ENCODE peak calls at places on chromosomes 2 and 18, in five cellular contexts. R, N, B, A and X are unnamed samples.
A peak's percentile ranks its signal among the peaks of the same experiment; 100 is the strongest.

GRCh38 chr2:221708916-221709315 is 136.8 kb upstream of the EPHA4 start:
- DNase-seq in R (no peak), N (no peak), B (no peak), A (no peak), X (no peak)

GRCh38 chr2:217897816-217898806 is 104.7 kb downstream of the TNS1 start:
- DNase-seq in R (no peak), N (no peak), B (no peak), A (peak; percentile 90), X (no peak)

GRCh38 chr2:168961450-168962229 is 60.5 kb downstream of the G6PC2 start:
- DNase-seq in R (no peak), N (peak; percentile 76), B (no peak), A (peak; percentile 49), X (peak; percentile 31)

GRCh38 chr2:52571380-52572347 is 1195.9 kb upstream of the CHAC2 start:
- DNase-seq in R (no peak), N (no peak), B (peak; percentile 55), A (no peak), X (no peak)

GRCh38 chr2:54015809-54016703 is 45.3 kb upstream of the PSME4 start:
- DNase-seq in R (no peak), N (no peak), B (no peak), A (no peak), X (no peak)

GRCh38 chr2:98771771-98772521 is 41.0 kb upstream of the MGAT4A start:
- DNase-seq in R (no peak), N (no peak), B (no peak), A (no peak), X (no peak)

GRCh38 chr18:31041346-31042067 is 1.0 kb downstream of the DSC3 start:
- DNase-seq in R (no peak), N (no peak), B (no peak), A (no peak), X (no peak)

GRCh38 chr2:107984667-107985066 is 1.7 kb upstream of the SLC5A7 start:
- DNase-seq in R (no peak), N (no peak), B (no peak), A (no peak), X (no peak)

GRCh38 chr18:13279181-13280065 is 60.9 kb downstream of the LDLRAD4 start:
- DNase-seq in R (no peak), N (no peak), B (no peak), A (no peak), X (no peak)

GRCh38 chr18:23963443-23964185 is 50.9 kb upstream of the TTC39C start:
- DNase-seq in R (no peak), N (no peak), B (no peak), A (no peak), X (no peak)

GRCh38 chr2:214533511-214533910 is 122.7 kb downstream of the VWC2L start:
- DNase-seq in R (no peak), N (no peak), B (no peak), A (no peak), X (no peak)

GRCh38 chr2:164869420-164869772 is 27.8 kb upstream of the COBLL1 start:
- DNase-seq in R (no peak), N (no peak), B (no peak), A (no peak), X (no peak)

GRCh38 chr18:54775686-54776085 is 52.6 kb upstream of the RAB27B start:
- DNase-seq in R (no peak), N (peak; percentile 13), B (no peak), A (no peak), X (no peak)

GRCh38 chr2:182144039-182144779 is 158.6 kb downstream of the PPP1R1C start:
- DNase-seq in R (no peak), N (no peak), B (no peak), A (no peak), X (no peak)

GRCh38 chr2:74501335-74502071 is 2.1 kb upstream of the LBX2 start:
- DNase-seq in R (no peak), N (peak; percentile 31), B (no peak), A (no peak), X (no peak)

GRCh38 chr18:48002933-48003365 is 72.5 kb upstream of the SMAD2 start:
- DNase-seq in R (peak; percentile 71), N (no peak), B (peak; percentile 77), A (peak; percentile 62), X (peak; percentile 67)

GRCh38 chr2:98277156-98277859 is 68.9 kb upstream of the CNGA3 start:
- DNase-seq in R (no peak), N (no peak), B (no peak), A (no peak), X (no peak)

GRCh38 chr2:159659474-159659873 is 43.1 kb upstream of the BAZ2B start:
- DNase-seq in R (no peak), N (no peak), B (no peak), A (no peak), X (no peak)

GRCh38 chr18:65436430-65436829 is 314.4 kb upstream of the CDH7 start:
- DNase-seq in R (no peak), N (no peak), B (no peak), A (no peak), X (no peak)

GRCh38 chr2:69356471-69356870 is 30.6 kb downstream of the GFPT1 start:
- DNase-seq in R (no peak), N (no peak), B (no peak), A (no peak), X (no peak)

GRCh38 chr18:56445422-56445821 is 193.0 kb downstream of the TXNL1 start:
- DNase-seq in R (no peak), N (no peak), B (no peak), A (no peak), X (no peak)

GRCh38 chr2:62219407-62220159 is 23.7 kb downstream of the B3GNT2 start:
- DNase-seq in R (no peak), N (no peak), B (no peak), A (no peak), X (no peak)

GRCh38 chr2:68031546-68032160 is 31.2 kb downstream of the C1D start:
- DNase-seq in R (no peak), N (peak; percentile 46), B (no peak), A (no peak), X (no peak)

GRCh38 chr2:219466816-219467735 is 31.6 kb upstream of the GMPPA start:
- DNase-seq in R (no peak), N (no peak), B (no peak), A (no peak), X (no peak)

GRCh38 chr2:110105608-110106467 is 9.8 kb downstream of the MALL start:
- DNase-seq in R (no peak), N (no peak), B (no peak), A (no peak), X (no peak)

GRCh38 chr2:238875161-238875530 is 27.3 kb downstream of the TWIST2 start:
- DNase-seq in R (peak; percentile 62), N (no peak), B (no peak), A (no peak), X (no peak)

GRCh38 chr2:99488587-99488998 is 1.2 kb downstream of the REV1 start:
- DNase-seq in R (no peak), N (peak; percentile 22), B (no peak), A (no peak), X (no peak)

GRCh38 chr2:233556756-233557736 is 9.5 kb downstream of the USP40 start:
- DNase-seq in R (no peak), N (no peak), B (no peak), A (no peak), X (no peak)

GRCh38 chr2:215635071-215635787 is 199.4 kb upstream of the FN1 start:
- DNase-seq in R (no peak), N (no peak), B (no peak), A (no peak), X (no peak)

GRCh38 chr18:60891936-60892335 is 441.3 kb upstream of the CDH20 start:
- DNase-seq in R (no peak), N (no peak), B (no peak), A (no peak), X (no peak)

GRCh38 chr18:23689616-23690504 is 607 bp downstream of the LAMA3 start:
- DNase-seq in R (no peak), N (no peak), B (peak; percentile 68), A (no peak), X (peak; percentile 18)

GRCh38 chr2:37666772-37667171 is 4.7 kb downstream of the CDC42EP3 start:
- DNase-seq in R (no peak), N (no peak), B (no peak), A (no peak), X (no peak)

GRCh38 chr2:20198796-20199361 is 26.1 kb downstream of the SDC1 start:
- DNase-seq in R (no peak), N (no peak), B (no peak), A (peak; percentile 46), X (no peak)

DNA sequence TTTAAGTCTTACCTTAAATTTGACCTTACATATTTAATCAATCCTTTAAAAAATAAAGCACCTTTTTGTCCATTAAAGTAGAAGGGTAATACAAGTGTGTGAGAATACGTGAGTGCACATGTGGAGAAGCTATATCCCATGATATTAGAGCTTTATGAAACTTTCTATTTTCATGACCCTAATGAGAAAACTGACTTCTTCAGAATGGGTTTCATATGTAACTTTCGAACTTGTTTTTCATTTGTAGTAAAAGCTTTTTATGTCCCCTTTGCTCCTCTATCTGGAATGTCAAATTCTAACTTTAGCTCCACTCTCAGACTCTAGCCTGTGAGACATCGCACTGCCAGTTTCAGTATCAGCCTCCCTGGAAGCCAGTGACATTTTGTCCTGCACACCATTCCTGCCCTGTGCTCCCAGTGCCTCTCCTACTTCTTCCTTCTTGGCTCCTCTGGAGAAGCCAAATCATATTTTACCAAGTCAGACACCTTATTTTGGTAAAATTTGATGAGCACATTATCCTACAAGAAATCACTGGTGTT is 42.0 kb downstream of the MAPRE2 start:
- DNase-seq in R (no peak), N (no peak), B (no peak), A (no peak), X (no peak)
- H3K27ac ChIP-seq in R (peak overlapping the region; percentile 90), N (no peak overlapping the region), B (peak overlapping the region; percentile 79), A (peak overlapping the region; percentile 53), X (peak overlapping the region; percentile 62)

GRCh38 chr2:200382883-200383282 is 76.4 kb downstream of the SPATS2L start:
- DNase-seq in R (no peak), N (no peak), B (no peak), A (no peak), X (no peak)
- H3K4me1 ChIP-seq in R (no peaks in the 10 kb centered on the region), N (peaks cover 2% of the 10 kb centered on the region), B (no peaks in the 10 kb centered on the region), A (peaks cover 10% of the 10 kb centered on the region), X (peaks cover 3% of the 10 kb centered on the region)

GRCh38 chr2:24580561-24580960 is 89.5 kb downstream of the NCOA1 start:
- DNase-seq in R (no peak), N (no peak), B (no peak), A (no peak), X (no peak)
- H3K27ac ChIP-seq in R (no peak overlapping the region), N (no peak overlapping the region), B (no peak overlapping the region), A (no peak overlapping the region), X (no peak overlapping the region)

DNA sequence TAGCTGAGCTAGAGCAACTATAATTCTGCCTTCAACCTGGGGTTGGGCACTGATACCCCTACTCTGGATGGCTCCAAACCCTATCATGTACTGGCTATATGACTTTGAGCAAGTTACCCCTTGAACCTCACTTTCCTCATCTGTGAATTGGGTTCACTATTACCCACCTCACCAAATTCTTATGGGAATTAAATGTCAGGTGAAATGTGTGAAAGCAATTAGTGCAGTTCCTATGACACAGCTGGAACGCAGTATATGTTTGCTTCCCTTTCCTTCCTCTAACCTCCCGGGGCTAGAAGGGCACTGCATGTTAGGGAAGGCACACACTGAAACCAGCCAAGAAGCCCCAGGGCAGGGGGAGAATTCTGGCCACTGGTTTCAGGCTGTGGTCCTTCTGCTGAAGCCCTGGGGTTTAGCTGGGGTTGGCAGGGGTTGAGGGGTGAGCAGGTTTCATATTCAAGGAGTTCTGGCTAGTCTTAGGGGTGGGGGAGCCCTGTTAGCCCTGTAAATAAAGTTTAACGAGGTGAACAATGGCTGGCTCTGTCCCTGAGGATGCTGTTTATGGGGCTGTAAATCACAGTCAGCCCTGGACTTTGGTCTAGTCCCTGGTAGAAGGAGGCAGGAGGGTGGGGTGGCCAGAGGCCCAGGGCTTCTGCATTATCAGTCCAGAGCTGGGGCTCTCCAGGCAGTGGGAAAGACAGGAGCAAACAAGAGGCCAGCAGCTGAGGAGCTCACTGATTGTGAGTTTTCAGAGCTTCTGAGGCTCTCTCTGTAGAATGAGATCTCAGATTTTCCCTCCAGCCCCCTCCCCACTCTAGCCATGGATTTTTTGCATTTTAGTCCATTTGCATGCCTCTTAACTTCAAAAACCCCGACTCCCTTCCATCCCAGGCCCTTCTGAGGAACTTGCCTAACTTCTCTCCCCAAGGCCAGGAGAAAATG is 8.0 kb downstream of the PKDCC start:
- DNase-seq in R (no peak), N (no peak), B (no peak), A (no peak), X (no peak)
- H3K4me1 ChIP-seq in R (no peaks in the 10 kb centered on the region), N (peaks cover 8% of the 10 kb centered on the region), B (peaks cover 19% of the 10 kb centered on the region), A (peaks cover 4% of the 10 kb centered on the region), X (peaks cover 77% of the 10 kb centered on the region)